ENCODE peak calls at places on chromosome 15, in five cellular contexts. R is chondrocyte, Q is fibroblast of lung, U is AG04450, F is astrocyte of the cerebellum. P is an unnamed sample.

GRCh38 chr15:63530235-63530634 is 25.8 kb downstream of the USP3 start:
- DNase-seq in R (no peak), Q (no peak), U (no peak), F (no peak), P (no peak)

GRCh38 chr15:56749982-56750381 is 16.7 kb upstream of the ZNF280D start:
- DNase-seq in R (no peak), Q (peak), U (no peak), F (no peak), P (no peak)

GRCh38 chr15:23877502-23878412 is 190.7 kb upstream of the NDN start:
- DNase-seq in R (no peak), Q (peak), U (no peak), F (no peak), P (peak)

GRCh38 chr15:53536479-53537120 is 222.9 kb downstream of the WDR72 start:
- DNase-seq in R (no peak), Q (no peak), U (no peak), F (no peak), P (no peak)

GRCh38 chr15:89119489-89120478 is 31.5 kb downstream of the ABHD2 start:
- DNase-seq in R (no peak), Q (peak), U (no peak), F (no peak), P (no peak)

GRCh38 chr15:93164409-93164808 is 75.4 kb upstream of the RGMA start:
- DNase-seq in R (no peak), Q (no peak), U (no peak), F (no peak), P (no peak)

GRCh38 chr15:57684491-57685184 is 21.9 kb upstream of the POLR2M start:
- DNase-seq in R (no peak), Q (no peak), U (no peak), F (no peak), P (no peak)

GRCh38 chr15:85580914-85581313 is 200.5 kb downstream of the AKAP13 start:
- DNase-seq in R (no peak), Q (no peak), U (no peak), F (no peak), P (no peak)

GRCh38 chr15:93986400-93986984 is 244.9 kb upstream of the MCTP2 start:
- DNase-seq in R (no peak), Q (no peak), U (no peak), F (no peak), P (no peak)

GRCh38 chr15:96264801-96265515 is 65.5 kb upstream of the NR2F2 start:
- DNase-seq in R (no peak), Q (no peak), U (no peak), F (no peak), P (no peak)

GRCh38 chr15:29102911-29103824 is 166.5 kb downstream of the NSMCE3 start:
- DNase-seq in R (peak), Q (no peak), U (no peak), F (no peak), P (no peak)

GRCh38 chr15:84836859-84837258 is 19.7 kb downstream of the ALPK3 start:
- DNase-seq in R (no peak), Q (no peak), U (no peak), F (no peak), P (no peak)

GRCh38 chr15:49468440-49468839 is 45.4 kb downstream of the FGF7 start:
- DNase-seq in R (no peak), Q (peak), U (no peak), F (no peak), P (no peak)

GRCh38 chr15:31236184-31237041 is 90.2 kb upstream of the KLF13 start:
- DNase-seq in R (no peak), Q (peak), U (peak), F (peak), P (no peak)

GRCh38 chr15:59646271-59646670 is 11.0 kb downstream of the GTF2A2 start:
- DNase-seq in R (no peak), Q (no peak), U (no peak), F (no peak), P (no peak)

GRCh38 chr15:79641841-79642240 is 209.7 kb downstream of the MINAR1 start:
- DNase-seq in R (no peak), Q (no peak), U (no peak), F (no peak), P (no peak)

GRCh38 chr15:98384328-98385029 is 263.9 kb upstream of the IGF1R start:
- DNase-seq in R (no peak), Q (no peak), U (no peak), F (no peak), P (no peak)

GRCh38 chr15:24761704-24762302 is 86.2 kb downstream of the NPAP1 start:
- DNase-seq in R (no peak), Q (peak), U (no peak), F (no peak), P (peak)

GRCh38 chr15:90911302-90911623 is 8.2 kb downstream of the MAN2A2 start:
- DNase-seq in R (no peak), Q (no peak), U (no peak), F (no peak), P (no peak)

GRCh38 chr15:99115300-99116215 is 10.7 kb downstream of the SYNM start:
- DNase-seq in R (peak), Q (no peak), U (no peak), F (no peak), P (no peak)

GRCh38 chr15:49900036-49900435 is 219.0 kb downstream of the ATP8B4 start:
- DNase-seq in R (no peak), Q (peak), U (no peak), F (no peak), P (no peak)

GRCh38 chr15:69414702-69415161 is 583 bp downstream of the KIF23 start:
- DNase-seq in R (no peak), Q (peak), U (peak), F (peak), P (peak)

GRCh38 chr15:75640483-75641175 is 605 bp upstream of the IMP3 start:
- DNase-seq in R (no peak), Q (peak), U (no peak), F (no peak), P (peak)

GRCh38 chr15:75639709-75640482 is at the start of gene IMP3:
- DNase-seq in R (no peak), Q (peak), U (peak), F (peak), P (peak)

GRCh38 chr15:75641603-75642002 is 1.6 kb upstream of the IMP3 start:
- DNase-seq in R (no peak), Q (no peak), U (no peak), F (no peak), P (no peak)

GRCh38 chr15:75639191-75639708 is 774 bp downstream of the IMP3 start:
- DNase-seq in R (no peak), Q (no peak), U (no peak), F (no peak), P (no peak)

GRCh38 chr15:75641176-75641498 is 1.1 kb upstream of the IMP3 start:
- DNase-seq in R (no peak), Q (no peak), U (no peak), F (no peak), P (no peak)
- TF ChIP-seq CTCF in R (peak), Q (no peak), U (no peak), F (no peak), P (no peak)

GRCh38 chr15:36449662-36450145 is 129.7 kb upstream of the CDIN1 start:
- DNase-seq in R (no peak), Q (peak), U (no peak), F (no peak), P (no peak)

GRCh38 chr15:36448418-36448817 is 131.0 kb upstream of the CDIN1 start:
- DNase-seq in R (no peak), Q (no peak), U (no peak), F (no peak), P (no peak)

GRCh38 chr15:36449084-36449661 is 130.3 kb upstream of the CDIN1 start:
- DNase-seq in R (no peak), Q (peak), U (no peak), F (no peak), P (no peak)

DNA sequence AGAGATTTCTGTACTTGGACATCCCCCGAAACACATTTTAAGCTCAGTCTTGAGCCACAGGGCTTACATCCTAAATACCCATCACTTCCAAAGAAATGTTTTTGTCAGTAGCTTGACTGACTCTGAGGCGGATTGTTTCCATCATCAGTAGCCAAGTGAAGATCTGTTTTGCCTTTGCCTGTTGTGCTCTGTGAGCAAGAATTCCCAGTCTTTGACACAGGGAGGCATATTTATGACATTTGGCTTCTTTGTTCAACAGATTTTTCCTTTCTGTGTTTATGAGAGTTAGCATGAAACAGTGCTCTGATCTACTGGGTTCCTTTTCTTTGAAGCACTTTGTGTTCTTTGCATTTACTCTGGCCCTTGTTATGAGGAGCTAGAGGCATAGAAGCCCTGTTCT is 132.1 kb upstream of the CDIN1 start:
- DNase-seq in R (no peak), Q (no peak), U (no peak), F (no peak), P (no peak)
- TF ChIP-seq CTCF in R (no peak), Q (no peak), U (no peak), F (no peak), P (no peak)

GRCh38 chr15:43880406-43881184 is 53.8 kb downstream of the WDR76 start:
- DNase-seq in R (no peak), Q (no peak), U (no peak), F (peak), P (no peak)

GRCh38 chr15:43878466-43878865 is 51.7 kb downstream of the WDR76 start:
- DNase-seq in R (no peak), Q (no peak), U (no peak), F (no peak), P (no peak)

GRCh38 chr15:43883571-43883970 is 56.8 kb downstream of the WDR76 start:
- DNase-seq in R (no peak), Q (no peak), U (no peak), F (no peak), P (no peak)

GRCh38 chr15:43879386-43880355 is 52.9 kb downstream of the WDR76 start:
- DNase-seq in R (no peak), Q (no peak), U (no peak), F (no peak), P (no peak)

GRCh38 chr15:43881944-43882343 is 55.1 kb downstream of the WDR76 start:
- DNase-seq in R (no peak), Q (no peak), U (no peak), F (no peak), P (no peak)
- TF ChIP-seq CTCF in R (peak), Q (peak), U (peak), F (peak), P (peak)

DNA sequence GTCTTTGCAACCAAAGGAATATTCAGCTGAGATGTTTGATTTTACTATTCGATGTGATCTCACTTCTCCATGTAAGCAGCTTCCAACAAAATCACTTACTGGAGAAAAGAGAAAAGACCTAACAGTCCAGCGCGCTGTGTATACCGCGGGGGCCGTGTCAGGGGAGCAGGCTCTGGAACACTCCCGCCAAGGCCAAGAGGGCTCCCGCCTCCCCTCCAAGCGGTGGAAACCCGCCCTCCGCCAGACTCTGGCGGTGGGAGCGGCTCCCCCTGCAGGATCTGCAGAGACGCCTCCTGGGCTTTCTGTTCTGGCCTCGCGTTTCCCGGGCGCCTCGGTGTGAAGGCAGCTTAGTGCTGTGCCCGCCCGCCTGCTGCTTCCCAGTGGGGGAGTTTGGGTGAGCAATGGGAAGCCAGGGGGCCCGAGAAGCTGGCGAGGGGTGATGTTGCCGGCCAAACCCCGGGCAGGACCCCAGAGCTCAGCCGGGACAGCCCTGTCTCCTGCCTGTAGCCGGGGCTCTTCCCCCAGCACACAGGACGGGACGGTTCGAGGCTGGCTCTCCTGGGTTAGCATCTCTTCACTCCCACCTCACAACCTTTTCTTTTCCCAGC is 36.3 kb downstream of the CHST14 start:
- DNase-seq in R (no peak), Q (peak), U (no peak), F (peak), P (peak)
- TF ChIP-seq CTCF in R (peak), Q (peak), U (peak), F (peak), P (peak)

P was measured in GM20000.